ENCODE peak calls at places on chromosomes 2 and 18, in ten cellular contexts. N is spleen; D is progenitor cell of endocrine pancreas; I is CD4-positive, alpha-beta T cell; C is choroid plexus epithelial cell; M is neural progenitor cell; K is tibial artery; S is NB4; O is fibroblast of the aortic adventitia; X is GM23338. E is an unnamed sample.

GRCh38 chr2:120874401-120874821 is 138.7 kb downstream of the GLI2 start:
- DNase-seq in X (no peak), O (no peak), I (no peak), N (peak; percentile 72), K (no peak), M (peak; percentile 56), C (no peak), S (no peak), D (no peak), E (no peak)

GRCh38 chr2:32926708-32927084 is 20.1 kb upstream of the LTBP1 start:
- DNase-seq in I (no peak), S (no peak), K (no peak), D (no peak), C (peak; percentile 63), X (peak; percentile 62), M (peak; percentile 55), O (peak; percentile 84), N (no peak), E (no peak)

GRCh38 chr2:135299656-135300244 is 231.3 kb downstream of the ZRANB3 start:
- DNase-seq in K (no peak), X (no peak), N (no peak), C (peak; percentile 46), O (peak; percentile 22), I (no peak), D (no peak), S (peak; percentile 54), M (no peak), E (no peak)

GRCh38 chr2:237141556-237141955 is 55.9 kb downstream of the COPS8 start:
- DNase-seq in K (no peak), S (no peak), N (no peak), C (peak; percentile 57), M (no peak), D (no peak), I (no peak), X (no peak), O (peak; percentile 94), E (no peak)

GRCh38 chr2:16862474-16862873 is 196.8 kb upstream of the CYRIA start:
- DNase-seq in M (no peak), C (no peak), S (peak; percentile 37), N (no peak), X (no peak), O (no peak), D (no peak), K (no peak), I (no peak), E (no peak)

GRCh38 chr2:215436705-215437570 is 1.1 kb upstream of the FN1 start:
- DNase-seq in I (no peak), X (peak; percentile 63), C (peak; percentile 69), S (no peak), M (peak; percentile 68), D (no peak), O (peak; percentile 63), N (no peak), K (no peak), E (peak; percentile 32)

GRCh38 chr2:189298038-189298437 is 118.5 kb upstream of the COL5A2 start:
- DNase-seq in I (no peak), D (no peak), M (no peak), K (no peak), C (peak; percentile 33), N (no peak), S (no peak), X (no peak), O (peak; percentile 31), E (no peak)

GRCh38 chr2:71472019-71472418 is 18.7 kb downstream of the DYSF start:
- DNase-seq in C (no peak), I (no peak), X (no peak), D (no peak), S (no peak), M (no peak), O (no peak), N (no peak), K (no peak), E (no peak)

GRCh38 chr2:215946581-215946980 is 66.8 kb downstream of the MREG start:
- DNase-seq in X (no peak), O (no peak), I (no peak), D (no peak), S (no peak), N (no peak), K (no peak), C (no peak), M (no peak), E (no peak)

GRCh38 chr2:121386707-121387106 is 101.7 kb upstream of the TFCP2L1 start:
- DNase-seq in O (peak; percentile 34), K (no peak), I (no peak), M (no peak), C (peak; percentile 77), S (no peak), N (no peak), X (no peak), D (no peak), E (no peak)

GRCh38 chr18:8816805-8817204 is 111.4 kb downstream of the MTCL1 start:
- DNase-seq in D (no peak), K (no peak), X (no peak), C (peak; percentile 89), S (peak; percentile 15), I (no peak), N (no peak), M (no peak), O (peak; percentile 82), E (no peak)

GRCh38 chr18:43158381-43158780 is 42.9 kb upstream of the RIT2 start:
- DNase-seq in S (no peak), X (no peak), O (peak; percentile 0), I (no peak), M (no peak), C (no peak), D (no peak), N (no peak), K (no peak), E (no peak)

GRCh38 chr2:25558262-25558661 is 115.1 kb downstream of the DTNB start:
- DNase-seq in X (no peak), M (no peak), O (peak; percentile 73), S (peak; percentile 91), D (no peak), I (no peak), N (no peak), C (peak; percentile 50), K (no peak), E (no peak)

GRCh38 chr2:65357959-65358294 is 74.5 kb downstream of the SPRED2 start:
- DNase-seq in N (no peak), I (no peak), X (no peak), O (peak; percentile 41), S (no peak), C (no peak), K (no peak), D (no peak), M (no peak), E (no peak)

GRCh38 chr18:48022531-48023330 is 92.3 kb upstream of the SMAD2 start:
- DNase-seq in I (no peak), O (peak; percentile 71), M (peak; percentile 91), S (peak; percentile 90), C (peak; percentile 84), N (no peak), X (peak; percentile 91), D (no peak), K (peak; percentile 59), E (no peak)

GRCh38 chr2:100879296-100879695 is 59.4 kb downstream of the NPAS2 start:
- DNase-seq in K (no peak), N (no peak), D (no peak), S (no peak), I (no peak), C (no peak), O (no peak), M (no peak), X (no peak), E (no peak)

GRCh38 chr2:28004086-28004485 is 113.6 kb downstream of the BABAM2 start:
- DNase-seq in S (peak; percentile 77), I (no peak), M (no peak), D (no peak), C (peak; percentile 93), N (no peak), O (peak; percentile 86), K (no peak), X (no peak), E (no peak)

GRCh38 chr2:165144315-165144714 is 59.5 kb downstream of the SCN3A start:
- DNase-seq in S (peak; percentile 30), D (no peak), N (no peak), M (peak; percentile 8), K (no peak), C (no peak), O (no peak), X (peak; percentile 51), I (no peak), E (no peak)

DNA sequence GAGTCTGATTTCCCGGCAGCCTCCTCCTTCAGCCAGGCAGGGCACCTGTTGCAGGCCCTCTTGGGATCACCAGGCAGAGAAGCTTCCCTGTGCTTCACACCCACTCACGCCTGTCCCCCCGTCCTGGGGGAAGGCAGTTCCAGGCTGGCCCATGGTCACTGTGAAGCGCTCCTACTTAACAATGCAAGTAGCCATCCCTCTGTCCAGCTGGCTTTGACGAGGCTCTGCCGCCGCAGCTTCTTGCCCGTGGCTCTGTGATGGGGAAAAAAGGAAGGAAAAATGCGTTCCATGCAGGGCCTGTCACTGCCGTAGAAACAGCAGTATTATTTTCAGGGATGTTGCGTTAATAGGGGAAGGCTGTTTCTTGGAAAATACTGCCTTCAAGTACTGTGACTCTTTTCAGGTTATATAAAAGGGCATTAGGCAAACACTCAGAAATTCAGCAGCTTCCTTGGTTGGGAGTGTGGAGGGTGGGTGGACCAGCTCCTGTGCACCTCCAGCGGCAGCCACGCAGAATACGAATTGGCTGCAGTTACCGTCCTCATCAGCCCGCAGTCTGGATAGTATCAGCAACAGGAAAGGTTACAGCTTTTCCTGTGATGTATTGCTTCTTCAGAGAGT is 232.3 kb downstream of the KLHL29 start:
- DNase-seq in N (peak; percentile 43), I (no peak), K (peak; percentile 86), X (no peak), O (peak; percentile 90), D (no peak), M (no peak), S (no peak), C (peak; percentile 63), E (peak; percentile 76)
- TF ChIP-seq CTCF in N (no peak), I (no peak), K (peak; percentile 67), X (no peak), O (peak; percentile 78), D (no peak), M (no peak), S (no peak), C (peak; percentile 69), E (no peak)

GRCh38 chr2:11889101-11889850 is 142.8 kb downstream of the LPIN1 start:
- DNase-seq in I (no peak), M (no peak), K (no peak), D (no peak), X (no peak), S (no peak), O (no peak), N (no peak), C (no peak), E (no peak)
- TF ChIP-seq CTCF in I (no peak), M (no peak), K (no peak), D (no peak), X (no peak), S (no peak), O (no peak), N (no peak), C (no peak), E (no peak)

GRCh38 chr2:152648336-152648735 is 68.9 kb downstream of the PRPF40A start:
- DNase-seq in M (peak; percentile 15), D (no peak), K (no peak), I (no peak), N (no peak), C (peak; percentile 52), O (peak; percentile 17), S (no peak), X (peak; percentile 44), E (no peak)
- TF ChIP-seq CTCF in M (peak; percentile 25), D (peak; percentile 37), K (no peak), I (no peak), N (no peak), C (peak; percentile 41), O (peak; percentile 32), S (no peak), X (no peak), E (no peak)

GRCh38 chr18:36412778-36413177 is 115.3 kb downstream of the FHOD3 start:
- DNase-seq in X (peak; percentile 73), C (peak; percentile 29), O (no peak), N (no peak), K (no peak), D (no peak), I (no peak), S (peak; percentile 6), M (peak; percentile 36), E (no peak)
- TF ChIP-seq CTCF in X (peak; percentile 63), C (peak; percentile 59), O (peak; percentile 40), N (no peak), K (peak; percentile 11), D (peak; percentile 48), I (no peak), S (peak; percentile 24), M (peak; percentile 53), E (no peak)